ENCODE peak calls at places on chromosomes 12 and 14, in four cellular contexts. One of them, this sample, is unnamed. For H3K9me3, the result is how much of the 10 kb centered on the place peaks cover.

GRCh38 chr12:11941601-11942360 is 129.0 kb upstream of the BCL2L14 start:
- DNase-seq in colonic mucosa: no peak
- DNase-seq in OCI-LY7: no peak
- DNase-seq in PC-9: peak
- DNase-seq in this sample: peak

GRCh38 chr12:4084631-4085030 is 188.9 kb upstream of the CCND2 start:
- DNase-seq in OCI-LY7: no peak
- DNase-seq in colonic mucosa: no peak
- DNase-seq in PC-9: no peak
- DNase-seq in this sample: no peak

GRCh38 chr12:121124402-121125109 is 8.1 kb upstream of the P2RX7 start:
- DNase-seq in colonic mucosa: no peak
- DNase-seq in OCI-LY7: no peak
- DNase-seq in PC-9: peak
- DNase-seq in this sample: peak

GRCh38 chr12:5623411-5623810 is 191.5 kb downstream of the NTF3 start:
- DNase-seq in colonic mucosa: no peak
- DNase-seq in OCI-LY7: no peak
- DNase-seq in PC-9: no peak
- DNase-seq in this sample: no peak

GRCh38 chr12:84605988-84606387 is 306.6 kb downstream of the SLC6A15 start:
- DNase-seq in PC-9: no peak
- DNase-seq in colonic mucosa: no peak
- DNase-seq in OCI-LY7: no peak
- DNase-seq in this sample: no peak

GRCh38 chr14:50829472-50830043 is 1.4 kb downstream of the NIN start:
- DNase-seq in OCI-LY7: no peak
- DNase-seq in colonic mucosa: no peak
- DNase-seq in PC-9: no peak
- DNase-seq in this sample: no peak

GRCh38 chr14:49923442-49923841 is 30.6 kb downstream of the ARF6 start:
- DNase-seq in OCI-LY7: no peak
- DNase-seq in colonic mucosa: peak
- DNase-seq in PC-9: no peak
- DNase-seq in this sample: no peak

GRCh38 chr12:89320735-89321134 is 31.6 kb downstream of the DUSP6 start:
- DNase-seq in colonic mucosa: no peak
- DNase-seq in OCI-LY7: no peak
- DNase-seq in PC-9: no peak
- DNase-seq in this sample: no peak

GRCh38 chr14:55756078-55756477 is 176.1 kb downstream of the KTN1 start:
- DNase-seq in PC-9: no peak
- DNase-seq in OCI-LY7: no peak
- DNase-seq in colonic mucosa: no peak
- DNase-seq in this sample: no peak

GRCh38 chr12:27762757-27763156 is 17.3 kb upstream of the KLHL42 start:
- DNase-seq in colonic mucosa: no peak
- DNase-seq in PC-9: peak
- DNase-seq in OCI-LY7: no peak
- DNase-seq in this sample: no peak

GRCh38 chr12:34203866-34204620 is 181.7 kb downstream of the ALG10 start:
- DNase-seq in OCI-LY7: no peak
- DNase-seq in colonic mucosa: no peak
- DNase-seq in PC-9: no peak
- DNase-seq in this sample: no peak

GRCh38 chr12:4978737-4979136 is 64.9 kb upstream of the KCNA5 start:
- DNase-seq in PC-9: no peak
- DNase-seq in OCI-LY7: no peak
- DNase-seq in colonic mucosa: no peak
- DNase-seq in this sample: no peak

GRCh38 chr14:92954933-92955332 is 32.0 kb downstream of the CHGA start:
- DNase-seq in PC-9: no peak
- DNase-seq in OCI-LY7: no peak
- DNase-seq in colonic mucosa: no peak
- DNase-seq in this sample: no peak

GRCh38 chr14:96965885-96966595 is 168.9 kb downstream of the VRK1 start:
- DNase-seq in PC-9: no peak
- DNase-seq in colonic mucosa: no peak
- DNase-seq in OCI-LY7: no peak
- DNase-seq in this sample: no peak

GRCh38 chr12:6778212-6778570 is 5.9 kb downstream of the LAG3 start:
- DNase-seq in PC-9: no peak
- DNase-seq in OCI-LY7: no peak
- DNase-seq in colonic mucosa: peak
- DNase-seq in this sample: no peak

GRCh38 chr12:69935651-69936100 is 110.6 kb downstream of the MYRFL start:
- DNase-seq in PC-9: no peak
- DNase-seq in OCI-LY7: no peak
- DNase-seq in colonic mucosa: no peak
- DNase-seq in this sample: no peak
- H3K27ac ChIP-seq in PC-9: peak
- H3K27ac ChIP-seq in OCI-LY7: no peak
- H3K27ac ChIP-seq in colonic mucosa: no peak
- H3K27ac ChIP-seq in this sample: no peak

GRCh38 chr12:644293-644639 is 19.0 kb downstream of the NINJ2 start:
- DNase-seq in PC-9: no peak
- DNase-seq in OCI-LY7: no peak
- DNase-seq in colonic mucosa: no peak
- DNase-seq in this sample: no peak
- H3K4me3 ChIP-seq in PC-9: peak
- H3K4me3 ChIP-seq in OCI-LY7: peak
- H3K4me3 ChIP-seq in colonic mucosa: no peak
- H3K4me3 ChIP-seq in this sample: no peak

GRCh38 chr14:39666386-39666785 is 234.2 kb upstream of the FBXO33 start:
- DNase-seq in OCI-LY7: no peak
- DNase-seq in colonic mucosa: no peak
- DNase-seq in PC-9: no peak
- DNase-seq in this sample: no peak
- H3K9me3 ChIP-seq in OCI-LY7: under half
- H3K9me3 ChIP-seq in colonic mucosa: under half
- H3K9me3 ChIP-seq in PC-9: under half
- H3K9me3 ChIP-seq in this sample: under half

DNA sequence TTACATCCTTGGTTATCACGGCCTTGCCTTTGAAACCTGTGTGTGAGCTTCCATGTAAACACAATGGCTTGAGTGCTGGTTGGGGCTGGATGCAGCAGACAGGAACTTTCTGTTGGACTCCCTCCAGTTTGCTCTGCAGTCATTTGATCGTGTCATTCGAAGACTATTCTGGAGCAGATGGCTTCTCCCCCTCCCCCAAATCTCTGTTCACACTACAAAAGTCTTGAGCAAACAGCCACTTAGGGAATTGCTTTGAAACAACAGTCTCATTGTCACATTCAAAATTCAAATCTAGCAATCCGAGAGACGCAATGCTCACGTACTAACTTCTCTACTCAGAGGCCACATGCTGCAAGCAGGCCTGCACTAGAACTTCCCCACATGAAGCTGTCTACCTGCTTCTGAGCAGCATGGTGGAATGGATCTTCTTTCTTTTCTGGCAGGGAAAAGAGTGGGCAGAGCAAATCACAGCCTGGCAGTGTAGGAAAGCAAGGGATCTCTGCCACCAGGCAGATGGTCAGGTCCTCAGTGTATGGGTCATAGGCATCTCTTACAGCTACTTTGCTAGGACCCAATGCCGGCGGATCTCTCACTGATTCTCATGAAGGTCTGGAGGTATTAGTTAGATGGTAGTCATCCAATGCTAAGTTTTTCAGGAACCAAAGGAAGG is 214.2 kb downstream of the PPM1H start:
- DNase-seq in colonic mucosa: no peak
- DNase-seq in PC-9: no peak
- DNase-seq in OCI-LY7: no peak
- DNase-seq in this sample: no peak
- H3K27ac ChIP-seq in colonic mucosa: no peak
- H3K27ac ChIP-seq in PC-9: no peak
- H3K27ac ChIP-seq in OCI-LY7: no peak
- H3K27ac ChIP-seq in this sample: no peak

DNA sequence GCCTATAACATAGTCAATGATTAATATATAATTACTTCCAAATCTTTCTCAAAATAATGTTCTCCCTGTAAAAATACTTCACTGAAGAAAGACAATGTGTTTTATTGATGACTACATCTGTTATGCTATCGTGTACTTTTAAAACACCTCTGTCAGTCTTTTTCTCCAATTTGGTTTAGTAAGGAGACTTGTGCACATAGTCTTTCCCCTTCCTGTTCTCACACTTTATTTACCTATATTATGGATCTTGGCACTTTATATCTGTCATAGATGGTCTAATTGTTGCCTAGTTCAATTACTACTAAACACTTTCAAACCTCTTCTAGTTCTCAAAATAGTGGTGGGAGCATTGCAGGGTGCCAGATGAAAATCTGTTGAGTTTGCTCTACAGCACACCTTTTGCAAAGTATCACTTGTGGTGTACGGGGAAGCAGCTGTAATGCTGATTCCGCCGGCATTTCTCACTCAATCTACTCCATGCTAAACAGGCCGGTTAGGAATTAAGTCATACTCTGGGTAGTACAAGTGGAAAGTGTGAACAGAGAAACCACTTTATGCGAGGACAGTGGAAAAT is 1.1 kb upstream of the INSM2 start:
- DNase-seq in PC-9: no peak
- DNase-seq in OCI-LY7: no peak
- DNase-seq in colonic mucosa: no peak
- DNase-seq in this sample: peak
- H3K4me3 ChIP-seq in PC-9: peak
- H3K4me3 ChIP-seq in OCI-LY7: peak
- H3K4me3 ChIP-seq in colonic mucosa: peak
- H3K4me3 ChIP-seq in this sample: no peak